ENCODE peak calls at places on chromosomes 5 and 9, in seven cellular contexts. Z is suprapubic skin, M is AG09309, J is psoas muscle, X is GM13977, I is fibroblast of pulmonary artery, Y is kidney epithelial cell. S is an unnamed sample.

GRCh38 chr9:108662935-108663334 is 192.9 kb downstream of the ACTL7B start:
- DNase-seq in Z (no peak), M (no peak), J (no peak), X (no peak), I (no peak), Y (no peak), S (no peak)

GRCh38 chr5:14414615-14415515 is 166.7 kb upstream of the OTULINL start:
- DNase-seq in Z (no peak), M (no peak), J (no peak), X (peak; percentile 71), I (no peak), Y (no peak), S (no peak)

GRCh38 chr9:68969538-68969937 is 44.4 kb downstream of the PRKACG start:
- DNase-seq in Z (no peak), M (no peak), J (no peak), X (no peak), I (no peak), Y (no peak), S (no peak)

GRCh38 chr5:178347956-178348355 is 115.4 kb upstream of the PHYKPL start:
- DNase-seq in Z (no peak), M (no peak), J (no peak), X (no peak), I (no peak), Y (no peak), S (no peak)

GRCh38 chr5:128513816-128514215 is 24.2 kb downstream of the FBN2 start:
- DNase-seq in Z (no peak), M (no peak), J (no peak), X (no peak), I (no peak), Y (no peak), S (no peak)

GRCh38 chr9:134536101-134536900 is 105.3 kb upstream of the COL5A1 start:
- DNase-seq in Z (no peak), M (no peak), J (no peak), X (no peak), I (peak; percentile 55), Y (peak; percentile 45), S (no peak)

GRCh38 chr5:122775713-122776084 is 819 bp downstream of the SNX2 start:
- DNase-seq in Z (no peak), M (no peak), J (no peak), X (no peak), I (peak; percentile 30), Y (no peak), S (no peak)

GRCh38 chr5:171424726-171425125 is 5.3 kb downstream of the FGF18 start:
- DNase-seq in Z (peak; percentile 44), M (no peak), J (peak; percentile 6), X (no peak), I (no peak), Y (no peak), S (no peak)

GRCh38 chr9:83266618-83267543 is 203.9 kb upstream of the RASEF start:
- DNase-seq in Z (no peak), M (no peak), J (peak; percentile 18), X (no peak), I (peak; percentile 44), Y (peak; percentile 37), S (no peak)

GRCh38 chr5:135318924-135319323 is 80.1 kb downstream of the MACROH2A1 start:
- DNase-seq in Z (no peak), M (no peak), J (no peak), X (no peak), I (no peak), Y (no peak), S (no peak)

GRCh38 chr5:107542428-107542827 is 128.3 kb downstream of the EFNA5 start:
- DNase-seq in Z (peak; percentile 87), M (peak; percentile 44), J (peak; percentile 85), X (no peak), I (peak; percentile 98), Y (peak; percentile 87), S (peak; percentile 77)

GRCh38 chr5:168153263-168153930 is 138.0 kb upstream of the WWC1 start:
- DNase-seq in Z (no peak), M (no peak), J (no peak), X (no peak), I (no peak), Y (no peak), S (no peak)

GRCh38 chr9:123225995-123226394 is 42.4 kb downstream of the STRBP start:
- DNase-seq in Z (no peak), M (no peak), J (no peak), X (no peak), I (no peak), Y (no peak), S (no peak)

DNA sequence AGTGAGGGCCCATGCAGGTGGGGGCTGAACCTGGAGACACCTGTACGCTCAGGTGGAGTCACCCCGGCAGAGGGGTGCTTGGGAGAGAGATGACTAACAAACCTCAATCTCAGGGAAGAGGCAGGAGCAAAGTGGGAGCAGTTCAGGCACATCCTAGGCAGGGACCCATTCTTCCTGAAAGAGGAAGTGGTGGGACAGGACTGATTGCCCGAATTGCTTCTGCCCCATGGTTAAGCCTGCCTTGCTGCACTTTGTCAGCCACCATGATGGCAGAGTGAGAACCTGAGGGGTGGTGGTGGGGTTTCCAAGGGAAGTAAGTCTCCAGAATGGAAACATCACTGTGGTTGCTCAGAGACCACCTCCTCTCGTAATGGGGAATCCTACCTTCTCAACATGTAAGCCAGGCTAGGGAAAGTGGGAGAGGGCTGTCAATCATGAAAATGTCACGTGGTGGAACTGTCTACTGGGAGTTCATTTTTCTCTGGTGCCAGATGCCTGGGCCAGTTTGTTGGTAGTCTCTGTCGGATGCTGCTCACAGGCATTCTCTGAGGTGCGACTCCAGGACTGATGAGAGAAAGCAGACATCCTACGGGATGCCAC is 150.4 kb downstream of the HSPA4 start:
- DNase-seq in Z (no peak), M (no peak), J (no peak), X (no peak), I (no peak), Y (no peak), S (no peak)
- TF ChIP-seq CTCF in Z (no peak), M (no peak), J (no peak), X (no peak), I (no peak), Y (no peak), S (no peak)

DNA sequence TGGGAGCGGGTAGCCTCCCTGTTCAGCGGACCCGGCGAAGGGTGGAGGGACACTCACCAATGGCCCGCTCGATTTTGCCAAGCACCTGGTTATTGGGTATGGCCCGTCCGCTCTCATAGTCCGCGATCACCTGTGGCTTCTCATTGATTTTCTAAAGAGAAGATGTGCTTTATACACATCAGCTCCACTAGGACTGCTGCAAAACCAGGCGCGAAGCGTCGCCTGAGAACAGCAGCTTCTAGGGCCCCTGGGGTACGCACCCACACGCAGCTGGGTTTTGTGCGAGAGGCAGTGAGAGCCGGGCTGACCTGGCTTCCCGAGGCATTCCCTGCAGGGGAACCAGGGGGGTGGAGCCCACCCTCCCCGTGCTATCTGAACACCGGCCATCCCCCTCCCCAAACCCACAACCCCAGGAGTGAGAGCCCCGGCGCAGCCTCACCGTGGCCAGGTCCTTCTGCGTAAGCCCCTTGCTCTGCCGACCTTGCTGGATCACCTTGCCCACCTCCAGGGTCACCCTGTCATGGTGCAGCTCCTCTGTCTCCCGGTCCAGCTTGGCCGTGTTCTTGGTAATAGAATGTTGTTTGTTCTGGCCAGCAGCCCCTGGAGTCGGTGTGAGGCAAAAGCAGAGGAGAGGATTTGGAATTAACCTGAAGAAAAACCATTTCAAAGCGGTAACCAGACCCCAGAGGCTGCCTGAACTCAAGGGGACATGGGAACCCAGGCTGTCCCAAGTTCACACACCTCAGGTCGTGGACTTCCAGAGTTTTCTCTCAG is 3.1 kb downstream of the EDF1 start:
- DNase-seq in Z (no peak), M (no peak), J (peak; percentile 12), X (no peak), I (no peak), Y (no peak), S (no peak)
- TF ChIP-seq CTCF in Z (no peak), M (no peak), J (no peak), X (no peak), I (no peak), Y (no peak), S (no peak)

GRCh38 chr5:34659168-34659567 is 3.0 kb downstream of the RAI14 start:
- DNase-seq in Z (no peak), M (no peak), J (no peak), X (no peak), I (no peak), Y (no peak), S (no peak)

GRCh38 chr5:34656700-34657549 is 797 bp downstream of the RAI14 start:
- DNase-seq in Z (no peak), M (no peak), J (peak; percentile 22), X (peak; percentile 45), I (no peak), Y (no peak), S (no peak)

GRCh38 chr5:34657550-34657921 is 1.4 kb downstream of the RAI14 start:
- DNase-seq in Z (no peak), M (no peak), J (peak; percentile 26), X (no peak), I (peak; percentile 74), Y (no peak), S (no peak)

GRCh38 chr5:34656001-34656699 is at the start of gene RAI14:
- DNase-seq in Z (peak; percentile 81), M (no peak), J (peak; percentile 81), X (peak; percentile 56), I (peak; percentile 87), Y (no peak), S (peak; percentile 38)

GRCh38 chr5:34658023-34658422 is 1.9 kb downstream of the RAI14 start:
- DNase-seq in Z (no peak), M (no peak), J (no peak), X (no peak), I (peak; percentile 47), Y (no peak), S (no peak)
- TF ChIP-seq CTCF in Z (no peak), M (peak; percentile 20), J (no peak), X (no peak), I (peak; percentile 0), Y (peak; percentile 22), S (no peak)

DNA sequence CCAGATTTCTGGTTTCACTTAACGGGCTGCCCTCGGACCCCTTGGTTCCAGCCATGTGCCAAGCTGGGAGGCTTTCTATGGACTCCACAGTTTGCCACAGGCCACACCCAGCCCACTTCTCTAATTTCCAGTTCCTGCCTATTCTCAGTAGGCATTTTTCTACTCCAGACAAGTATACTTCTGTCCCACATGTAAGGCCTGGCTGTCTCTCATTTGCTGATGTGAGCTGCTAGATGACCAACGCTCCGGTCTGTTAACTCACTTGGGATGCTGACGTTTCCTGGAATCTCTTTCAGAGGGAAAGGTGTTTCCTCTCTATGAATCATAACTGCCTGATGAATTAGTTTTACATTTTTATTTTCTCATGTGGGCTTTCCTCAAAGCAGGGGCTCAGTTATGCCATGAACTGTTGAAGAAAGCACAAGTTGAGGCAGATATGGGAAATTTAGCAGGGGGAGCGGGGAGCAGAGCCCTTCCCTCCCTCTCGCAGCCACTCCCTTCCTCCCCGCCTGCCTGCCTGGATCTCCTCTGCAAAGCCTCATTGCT is 36.3 kb downstream of the ERGIC1 start:
- DNase-seq in Z (no peak), M (peak; percentile 60), J (peak; percentile 49), X (no peak), I (peak; percentile 93), Y (peak; percentile 88), S (no peak)
- TF ChIP-seq CTCF in Z (no peak), M (no peak), J (no peak), X (no peak), I (no peak), Y (no peak), S (no peak)

GRCh38 chr5:54325272-54325609 is 14.9 kb upstream of the ARL15 start:
- DNase-seq in Z (no peak), M (no peak), J (no peak), X (no peak), I (no peak), Y (no peak), S (no peak)
- TF ChIP-seq CTCF in Z (no peak), M (no peak), J (no peak), X (no peak), I (no peak), Y (no peak), S (no peak)

S was measured in omental fat pad.